ENCODE peak calls at places on chromosomes 11 and 22, in four cellular contexts. E is GM12878, O is HepG2, U is H1. F is an unnamed sample.

GRCh38 chr11:58301576-58301975 is 33.5 kb upstream of the OR10W1 start:
- DNase-seq in E (no peak), O (no peak), U (no peak), F (no peak)

GRCh38 chr22:35643991-35644390 is 4.3 kb upstream of the APOL6 start:
- DNase-seq in E (no peak), O (no peak), U (no peak), F (no peak)

GRCh38 chr22:43474161-43475101 is 62.6 kb downstream of the MPPED1 start:
- DNase-seq in E (no peak), O (peak), U (no peak), F (no peak)

GRCh38 chr11:122181372-122181771 is 65.4 kb upstream of the BLID start:
- DNase-seq in E (no peak), O (no peak), U (no peak), F (no peak)

GRCh38 chr11:71428861-71429435 is 19.2 kb downstream of the DHCR7 start:
- DNase-seq in E (no peak), O (peak), U (no peak), F (no peak)

GRCh38 chr22:22745225-22746060 is 101.0 kb downstream of the GGTLC2 start:
- DNase-seq in E (no peak), O (peak), U (no peak), F (no peak)

GRCh38 chr11:36469063-36469462 is 41.0 kb downstream of the TRAF6 start:
- DNase-seq in E (no peak), O (no peak), U (peak), F (no peak)

GRCh38 chr11:64561984-64562722 is 28.9 kb upstream of the SLC22A12 start:
- DNase-seq in E (no peak), O (no peak), U (no peak), F (no peak)

GRCh38 chr11:20097319-20098221 is 62.7 kb downstream of the DBX1 start:
- DNase-seq in E (no peak), O (no peak), U (no peak), F (no peak)

GRCh38 chr11:122869622-122870021 is 12.9 kb upstream of the JHY start:
- DNase-seq in E (no peak), O (no peak), U (no peak), F (no peak)

GRCh38 chr11:31825453-31826391 is 14.6 kb upstream of the PAX6 start:
- DNase-seq in E (no peak), O (no peak), U (no peak), F (no peak)

GRCh38 chr22:41555325-41555724 is 5.5 kb upstream of the CSDC2 start:
- DNase-seq in E (no peak), O (no peak), U (no peak), F (no peak)
- TF ChIP-seq SUZ12 in E (no peak), O (no peak), U (no peak), F (no peak)

GRCh38 chr11:105389952-105390351 is 219.9 kb upstream of the GRIA4 start:
- DNase-seq in E (no peak), O (no peak), U (peak), F (no peak)
- H3K4me3 ChIP-seq in E (no peak), O (no peak), U (no peak), F (no peak)

DNA sequence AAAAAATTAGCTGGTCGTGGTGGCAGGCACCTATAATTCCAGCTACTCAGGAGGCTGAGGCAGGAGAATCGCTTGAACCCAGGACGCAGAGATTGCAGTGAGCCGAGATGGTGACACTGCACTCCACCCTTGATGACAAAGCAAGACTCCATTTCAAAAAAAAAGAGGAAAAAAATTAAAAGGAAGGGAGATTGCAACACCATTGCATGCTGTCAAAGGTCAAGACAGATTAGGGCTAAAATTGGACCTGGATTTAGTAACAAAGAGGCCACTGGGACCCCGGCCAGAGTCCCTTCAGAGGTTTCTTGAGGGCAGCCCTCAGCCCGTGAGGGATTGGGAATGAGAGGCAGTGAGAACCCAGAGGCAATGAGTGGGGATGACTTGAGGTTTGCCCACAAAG is 8.2 kb upstream of the MAFF start:
- DNase-seq in E (no peak), O (no peak), U (no peak), F (no peak)
- TF ChIP-seq YY1 in E (no peak), O (no peak), U (no peak), F (no peak)

GRCh38 chr11:91927448-91927847 is 297.2 kb upstream of the FAT3 start:
- DNase-seq in E (no peak), O (no peak), U (no peak), F (no peak)

GRCh38 chr11:91926967-91927366 is 297.7 kb upstream of the FAT3 start:
- DNase-seq in E (no peak), O (no peak), U (no peak), F (no peak)

GRCh38 chr11:91935120-91935519 is 289.5 kb upstream of the FAT3 start:
- DNase-seq in E (no peak), O (no peak), U (no peak), F (no peak)

DNA sequence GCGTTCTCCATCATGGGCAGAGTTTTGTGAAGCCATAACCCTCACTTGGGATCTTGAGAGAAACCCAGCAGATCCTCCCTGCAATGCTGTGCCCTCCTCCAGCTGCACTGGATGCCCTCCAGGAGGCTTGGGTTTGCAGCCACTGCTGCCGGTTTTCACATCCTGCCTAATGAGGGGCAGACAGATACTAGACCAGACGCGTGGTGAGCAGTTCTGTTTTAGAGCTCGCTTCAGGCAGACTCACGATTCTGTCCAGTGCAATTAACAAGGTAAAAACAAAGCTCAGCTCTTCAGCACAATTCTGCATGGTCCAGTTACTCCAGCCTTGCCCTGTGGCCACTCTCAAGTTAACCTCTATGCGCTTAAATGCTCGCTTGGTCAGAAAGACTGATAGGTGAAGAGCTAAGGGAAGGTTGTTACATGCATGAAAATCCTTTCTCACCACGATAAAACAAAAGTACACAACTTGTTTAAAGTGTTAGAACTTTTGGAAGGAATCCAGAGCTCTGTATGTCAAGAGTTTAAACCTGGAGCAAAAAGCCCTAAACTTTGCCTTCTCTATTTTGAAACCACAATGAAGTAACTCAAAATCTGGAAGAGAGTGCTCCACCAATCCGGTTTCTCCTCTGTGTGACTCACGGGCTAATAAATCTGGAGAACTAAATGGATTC is 292.3 kb upstream of the FAT3 start:
- DNase-seq in E (no peak), O (no peak), U (no peak), F (no peak)
- TF ChIP-seq SUZ12 in E (no peak), O (no peak), U (no peak), F (no peak)

DNA sequence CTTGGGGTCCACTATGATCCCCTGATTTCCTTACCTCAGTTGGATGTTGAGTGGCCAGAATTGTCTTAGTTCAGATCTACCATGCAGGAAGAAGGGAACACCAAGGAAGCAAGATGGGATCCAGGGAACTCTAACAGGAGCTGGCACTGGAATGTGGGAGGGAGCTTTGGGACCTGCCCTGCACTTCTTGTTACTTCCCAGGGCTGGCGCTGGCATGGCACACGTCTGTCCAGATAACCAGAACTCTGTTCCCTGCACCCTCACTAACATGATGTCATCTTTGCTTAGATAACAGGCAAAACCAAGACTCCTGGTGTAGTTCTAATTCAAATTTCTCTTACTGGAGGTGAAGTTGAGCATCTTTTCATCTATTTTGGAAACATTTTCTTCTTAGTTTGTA is 550.0 kb downstream of the MN1 start:
- DNase-seq in E (no peak), O (no peak), U (no peak), F (no peak)
- H3K4me3 ChIP-seq in E (no peak), O (no peak), U (no peak), F (no peak)

GRCh38 chr11:44759743-44760476 is 33.1 kb downstream of the TSPAN18 start:
- DNase-seq in E (no peak), O (no peak), U (no peak), F (no peak)
- TF ChIP-seq YY1 in E (no peak), O (no peak), U (no peak), F (no peak)

F was measured in NT2/D1.